ENCODE peak calls at places on chromosomes 16 and 17, in six cellular contexts. One of them, this sample, is unnamed. For H3K27me3, the result is how much of the 10 kb centered on the place peaks cover.

GRCh38 chr17:28712037-28712704 is 483 bp upstream of the PROCA1 start:
- DNase-seq in left lung: peak
- DNase-seq in cardiac muscle cell: peak
- DNase-seq in fibroblast of lung: no peak
- DNase-seq in Peyer's patch: peak
- DNase-seq in brain microvascular endothelial cell: no peak
- DNase-seq in this sample: peak

GRCh38 chr17:47875011-47875471 is 21.0 kb upstream of the SP2 start:
- DNase-seq in left lung: no peak
- DNase-seq in cardiac muscle cell: no peak
- DNase-seq in fibroblast of lung: no peak
- DNase-seq in Peyer's patch: no peak
- DNase-seq in brain microvascular endothelial cell: no peak
- DNase-seq in this sample: no peak

GRCh38 chr17:49894761-49895160 is 46.9 kb upstream of the TAC4 start:
- DNase-seq in left lung: no peak
- DNase-seq in cardiac muscle cell: no peak
- DNase-seq in fibroblast of lung: no peak
- DNase-seq in Peyer's patch: no peak
- DNase-seq in brain microvascular endothelial cell: no peak
- DNase-seq in this sample: no peak

GRCh38 chr17:47276868-47277267 is 23.2 kb downstream of the ITGB3 start:
- DNase-seq in left lung: peak
- DNase-seq in cardiac muscle cell: peak
- DNase-seq in fibroblast of lung: peak
- DNase-seq in Peyer's patch: peak
- DNase-seq in brain microvascular endothelial cell: peak
- DNase-seq in this sample: no peak

GRCh38 chr17:42509409-42509808 is 26.6 kb upstream of the NAGLU start:
- DNase-seq in left lung: no peak
- DNase-seq in cardiac muscle cell: no peak
- DNase-seq in fibroblast of lung: no peak
- DNase-seq in Peyer's patch: no peak
- DNase-seq in brain microvascular endothelial cell: no peak
- DNase-seq in this sample: no peak

GRCh38 chr17:34899892-34900291 is 61.4 kb downstream of the CCT6B start:
- DNase-seq in left lung: no peak
- DNase-seq in cardiac muscle cell: no peak
- DNase-seq in fibroblast of lung: no peak
- DNase-seq in Peyer's patch: no peak
- DNase-seq in brain microvascular endothelial cell: no peak
- DNase-seq in this sample: no peak

GRCh38 chr17:35243459-35244204 is 760 bp downstream of the SLFN5 start:
- DNase-seq in left lung: peak
- DNase-seq in cardiac muscle cell: peak
- DNase-seq in fibroblast of lung: peak
- DNase-seq in Peyer's patch: peak
- DNase-seq in brain microvascular endothelial cell: peak
- DNase-seq in this sample: peak

GRCh38 chr16:10036951-10037350 is 145.3 kb downstream of the GRIN2A start:
- DNase-seq in left lung: no peak
- DNase-seq in cardiac muscle cell: no peak
- DNase-seq in fibroblast of lung: no peak
- DNase-seq in Peyer's patch: no peak
- DNase-seq in brain microvascular endothelial cell: no peak
- DNase-seq in this sample: no peak

GRCh38 chr17:32588982-32589381 is 102.2 kb downstream of the CDK5R1 start:
- DNase-seq in left lung: no peak
- DNase-seq in cardiac muscle cell: no peak
- DNase-seq in fibroblast of lung: no peak
- DNase-seq in Peyer's patch: no peak
- DNase-seq in brain microvascular endothelial cell: no peak
- DNase-seq in this sample: no peak

GRCh38 chr17:33982872-33983271 is 272.2 kb upstream of the CCL2 start:
- DNase-seq in left lung: no peak
- DNase-seq in cardiac muscle cell: no peak
- DNase-seq in fibroblast of lung: no peak
- DNase-seq in Peyer's patch: no peak
- DNase-seq in brain microvascular endothelial cell: no peak
- DNase-seq in this sample: no peak

GRCh38 chr17:31488264-31488981 is 96.9 kb downstream of the RAB11FIP4 start:
- DNase-seq in left lung: peak
- DNase-seq in cardiac muscle cell: no peak
- DNase-seq in fibroblast of lung: no peak
- DNase-seq in Peyer's patch: peak
- DNase-seq in brain microvascular endothelial cell: no peak
- DNase-seq in this sample: peak

GRCh38 chr17:3861761-3862681 is 16.0 kb upstream of the NCBP3 start:
- DNase-seq in left lung: no peak
- DNase-seq in cardiac muscle cell: no peak
- DNase-seq in fibroblast of lung: no peak
- DNase-seq in Peyer's patch: no peak
- DNase-seq in brain microvascular endothelial cell: no peak
- DNase-seq in this sample: no peak

GRCh38 chr17:77607606-77608005 is 350.9 kb upstream of the TNRC6C start:
- DNase-seq in left lung: no peak
- DNase-seq in cardiac muscle cell: no peak
- DNase-seq in fibroblast of lung: no peak
- DNase-seq in Peyer's patch: no peak
- DNase-seq in brain microvascular endothelial cell: no peak
- DNase-seq in this sample: no peak

GRCh38 chr16:3798827-3799226 is 81.5 kb upstream of the TRAP1 start:
- DNase-seq in left lung: no peak
- DNase-seq in cardiac muscle cell: no peak
- DNase-seq in fibroblast of lung: no peak
- DNase-seq in Peyer's patch: no peak
- DNase-seq in brain microvascular endothelial cell: no peak
- DNase-seq in this sample: no peak

GRCh38 chr17:50661795-50662391 is 27.2 kb downstream of the ABCC3 start:
- DNase-seq in left lung: peak
- DNase-seq in cardiac muscle cell: peak
- DNase-seq in fibroblast of lung: peak
- DNase-seq in Peyer's patch: peak
- DNase-seq in brain microvascular endothelial cell: peak
- DNase-seq in this sample: no peak

GRCh38 chr16:75038036-75038959 is 39.5 kb downstream of the ZNRF1 start:
- DNase-seq in left lung: no peak
- DNase-seq in cardiac muscle cell: peak
- DNase-seq in fibroblast of lung: no peak
- DNase-seq in Peyer's patch: no peak
- DNase-seq in brain microvascular endothelial cell: peak
- DNase-seq in this sample: no peak

GRCh38 chr17:56699186-56699895 is 105.8 kb downstream of the NOG start:
- DNase-seq in left lung: peak
- DNase-seq in cardiac muscle cell: peak
- DNase-seq in fibroblast of lung: peak
- DNase-seq in Peyer's patch: peak
- DNase-seq in brain microvascular endothelial cell: peak
- DNase-seq in this sample: no peak

GRCh38 chr16:67993207-67994036 is 5.9 kb downstream of the DPEP2 start:
- DNase-seq in left lung: peak
- DNase-seq in cardiac muscle cell: peak
- DNase-seq in fibroblast of lung: peak
- DNase-seq in Peyer's patch: peak
- DNase-seq in brain microvascular endothelial cell: peak
- DNase-seq in this sample: peak

DNA sequence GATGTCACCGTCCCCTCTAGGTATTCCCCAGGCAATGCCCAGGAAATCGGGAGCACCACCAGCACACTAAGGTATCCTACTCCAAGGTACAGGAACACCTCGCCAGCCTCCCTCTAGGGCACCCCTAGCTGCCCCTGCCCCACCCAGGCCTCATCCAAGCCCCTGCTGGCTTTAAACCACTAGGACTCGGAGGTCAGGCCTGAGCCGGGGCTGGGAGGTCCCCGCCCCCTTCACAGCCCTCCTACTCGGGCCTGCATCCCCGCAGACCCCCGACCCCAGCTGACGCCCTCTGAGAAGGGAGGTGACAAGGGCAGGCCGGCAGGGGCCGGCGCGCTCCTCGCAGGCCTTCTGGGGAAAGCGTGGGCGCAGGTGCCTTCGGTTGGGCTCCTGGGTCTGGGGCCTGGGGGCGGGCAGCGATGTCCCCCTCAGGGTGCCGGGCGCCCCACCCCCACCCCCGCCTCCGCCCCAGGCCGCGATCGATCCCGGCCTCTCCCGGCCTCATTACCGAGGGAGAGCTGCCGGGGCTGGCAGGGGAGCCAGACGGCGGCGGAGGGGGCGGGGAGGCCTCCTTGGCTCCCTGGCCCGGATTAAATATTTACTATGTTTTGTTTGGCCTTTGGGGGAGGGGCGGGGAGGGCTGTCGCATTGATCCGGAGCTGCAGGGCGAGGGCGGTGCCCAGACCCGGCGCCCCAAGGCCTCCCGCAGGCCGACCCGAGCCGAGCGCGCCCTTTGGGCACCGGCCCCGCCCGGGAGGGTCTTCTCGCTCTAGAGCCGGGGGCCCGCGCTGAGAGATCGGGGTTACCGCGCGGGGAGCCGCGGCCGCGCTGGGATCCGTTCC is 27.3 kb downstream of the RTN4RL1 start:
- DNase-seq in left lung: no peak
- DNase-seq in cardiac muscle cell: no peak
- DNase-seq in fibroblast of lung: no peak
- DNase-seq in Peyer's patch: peak
- DNase-seq in brain microvascular endothelial cell: no peak
- DNase-seq in this sample: no peak
- H3K27ac ChIP-seq in left lung: no peak
- H3K27ac ChIP-seq in cardiac muscle cell: peak
- H3K27ac ChIP-seq in fibroblast of lung: no peak
- H3K27ac ChIP-seq in Peyer's patch: no peak
- H3K27ac ChIP-seq in brain microvascular endothelial cell: no peak
- H3K27ac ChIP-seq in this sample: no peak

DNA sequence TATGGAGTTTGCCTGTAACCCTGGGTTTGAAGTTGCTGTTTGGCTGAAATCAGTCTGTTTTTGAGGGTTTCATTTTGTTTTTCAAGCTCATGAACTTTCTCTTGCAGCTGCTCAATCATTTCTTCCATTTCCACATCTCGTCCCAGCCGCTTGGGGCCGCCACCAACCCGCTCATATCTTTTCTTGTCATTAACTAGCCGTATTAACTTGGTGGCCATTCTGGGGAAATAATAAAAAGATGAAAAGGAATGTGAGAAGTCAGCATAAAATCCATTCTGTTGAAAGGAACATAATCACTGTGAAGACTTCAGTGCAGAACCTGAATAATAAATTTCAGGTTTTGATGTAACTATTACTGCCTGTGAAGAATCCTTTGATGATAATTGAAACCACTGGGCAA is 11.5 kb downstream of the RPGRIP1L start:
- DNase-seq in left lung: no peak
- DNase-seq in cardiac muscle cell: peak
- DNase-seq in fibroblast of lung: peak
- DNase-seq in Peyer's patch: no peak
- DNase-seq in brain microvascular endothelial cell: no peak
- DNase-seq in this sample: no peak
- TF ChIP-seq CTCF in left lung: no peak
- TF ChIP-seq CTCF in cardiac muscle cell: peak
- TF ChIP-seq CTCF in fibroblast of lung: no peak
- TF ChIP-seq CTCF in Peyer's patch: no peak
- TF ChIP-seq CTCF in brain microvascular endothelial cell: peak
- TF ChIP-seq CTCF in this sample: no peak

DNA sequence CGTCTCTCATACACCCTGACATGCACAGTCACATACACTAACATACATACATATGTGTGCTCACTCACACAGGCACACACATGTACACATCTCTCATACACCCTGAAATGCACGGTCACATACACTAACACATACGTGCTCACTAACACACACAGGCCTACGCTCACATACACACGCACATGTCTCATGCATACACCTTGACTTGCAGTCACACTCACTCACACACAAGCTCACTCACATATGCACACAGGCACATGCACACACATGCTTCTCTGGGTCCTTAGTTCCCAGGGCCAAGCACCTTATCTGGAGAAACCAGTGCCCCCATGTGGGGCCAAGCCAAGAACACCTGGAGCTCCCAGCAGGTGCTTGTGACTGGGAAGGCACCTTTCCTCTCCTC is 240.3 kb downstream of the RBFOX3 start:
- DNase-seq in left lung: no peak
- DNase-seq in cardiac muscle cell: no peak
- DNase-seq in fibroblast of lung: no peak
- DNase-seq in Peyer's patch: no peak
- DNase-seq in brain microvascular endothelial cell: no peak
- DNase-seq in this sample: no peak
- H3K27me3 ChIP-seq in left lung: under half
- H3K27me3 ChIP-seq in cardiac muscle cell: under half
- H3K27me3 ChIP-seq in fibroblast of lung: under half
- H3K27me3 ChIP-seq in Peyer's patch: under half
- H3K27me3 ChIP-seq in brain microvascular endothelial cell: under half
- H3K27me3 ChIP-seq in this sample: under half

GRCh38 chr16:88718178-88718577 is 11.9 kb downstream of the CTU2 start:
- DNase-seq in left lung: no peak
- DNase-seq in cardiac muscle cell: no peak
- DNase-seq in fibroblast of lung: no peak
- DNase-seq in Peyer's patch: no peak
- DNase-seq in brain microvascular endothelial cell: no peak
- DNase-seq in this sample: no peak

GRCh38 chr16:88720396-88720970 is 14.2 kb downstream of the CTU2 start:
- DNase-seq in left lung: no peak
- DNase-seq in cardiac muscle cell: no peak
- DNase-seq in fibroblast of lung: no peak
- DNase-seq in Peyer's patch: no peak
- DNase-seq in brain microvascular endothelial cell: no peak
- DNase-seq in this sample: no peak

GRCh38 chr16:88719267-88719932 is 13.1 kb downstream of the CTU2 start:
- DNase-seq in left lung: no peak
- DNase-seq in cardiac muscle cell: no peak
- DNase-seq in fibroblast of lung: no peak
- DNase-seq in Peyer's patch: no peak
- DNase-seq in brain microvascular endothelial cell: no peak
- DNase-seq in this sample: no peak

GRCh38 chr16:88721236-88721635 is 14.9 kb downstream of the CTU2 start:
- DNase-seq in left lung: no peak
- DNase-seq in cardiac muscle cell: no peak
- DNase-seq in fibroblast of lung: no peak
- DNase-seq in Peyer's patch: no peak
- DNase-seq in brain microvascular endothelial cell: no peak
- DNase-seq in this sample: no peak

GRCh38 chr16:88719933-88720296 is 13.6 kb downstream of the CTU2 start:
- DNase-seq in left lung: no peak
- DNase-seq in cardiac muscle cell: no peak
- DNase-seq in fibroblast of lung: no peak
- DNase-seq in Peyer's patch: no peak
- DNase-seq in brain microvascular endothelial cell: no peak
- DNase-seq in this sample: no peak
- H3K27ac ChIP-seq in left lung: no peak
- H3K27ac ChIP-seq in cardiac muscle cell: no peak
- H3K27ac ChIP-seq in fibroblast of lung: no peak
- H3K27ac ChIP-seq in Peyer's patch: no peak
- H3K27ac ChIP-seq in brain microvascular endothelial cell: no peak
- H3K27ac ChIP-seq in this sample: no peak

GRCh38 chr17:80737106-80738019 is 192.7 kb downstream of the RPTOR start:
- DNase-seq in left lung: peak
- DNase-seq in cardiac muscle cell: no peak
- DNase-seq in fibroblast of lung: no peak
- DNase-seq in Peyer's patch: peak
- DNase-seq in brain microvascular endothelial cell: no peak
- DNase-seq in this sample: no peak
- TF ChIP-seq CTCF in left lung: no peak
- TF ChIP-seq CTCF in cardiac muscle cell: no peak
- TF ChIP-seq CTCF in fibroblast of lung: no peak
- TF ChIP-seq CTCF in Peyer's patch: no peak
- TF ChIP-seq CTCF in brain microvascular endothelial cell: no peak
- TF ChIP-seq CTCF in this sample: no peak

This sample was measured in CD4-positive, alpha-beta T cell.